ENCODE peak calls at places on chromosomes 16 and 17, in eight cellular contexts. Y is fibroblast of the aortic adventitia, O is RCC 7860, L is psoas muscle, T is activated T-cell treated with anti-CD3 and anti-CD28 coated beads for 24 hours, C is skeletal muscle cell, A is HT-29, J is Caco-2. S is an unnamed sample.

GRCh38 chr17:62724398-62725146 is 83.5 kb downstream of the MARCHF10 start:
- DNase-seq in A (no peak), T (peak), C (no peak), L (no peak), Y (no peak), J (no peak), O (no peak), S (no peak)

GRCh38 chr17:51035436-51035835 is 85.2 kb downstream of the SPAG9 start:
- DNase-seq in J (no peak), L (no peak), C (peak), T (no peak), A (no peak), O (no peak), Y (peak), S (no peak)

GRCh38 chr17:45296833-45297124 is 20.0 kb downstream of the MAP3K14 start:
- DNase-seq in L (no peak), C (no peak), O (no peak), T (no peak), Y (no peak), J (no peak), A (peak), S (no peak)

GRCh38 chr17:2905269-2905668 is 109.0 kb downstream of the RAP1GAP2 start:
- DNase-seq in J (no peak), Y (no peak), T (no peak), O (no peak), C (no peak), L (no peak), A (no peak), S (peak)

GRCh38 chr17:9170822-9171221 is 149.5 kb downstream of the NTN1 start:
- DNase-seq in O (no peak), L (no peak), C (no peak), T (no peak), Y (no peak), A (no peak), J (no peak), S (no peak)

GRCh38 chr16:736936-737481 is 3.8 kb downstream of the CIAO3 start:
- DNase-seq in J (no peak), Y (no peak), T (no peak), L (no peak), A (no peak), C (no peak), O (no peak), S (no peak)

GRCh38 chr17:28807925-28808641 is 34.5 kb downstream of the FAM222B start:
- DNase-seq in O (peak), J (no peak), Y (peak), C (peak), L (no peak), A (peak), T (no peak), S (no peak)

GRCh38 chr17:66836063-66837005 is 1.4 kb downstream of the CACNG5 start:
- DNase-seq in C (no peak), O (no peak), L (no peak), T (no peak), J (no peak), A (no peak), Y (no peak), S (no peak)

GRCh38 chr16:17518441-17518840 is 47.7 kb upstream of the XYLT1 start:
- DNase-seq in C (no peak), A (no peak), Y (peak), L (no peak), T (no peak), J (no peak), O (peak), S (no peak)

GRCh38 chr17:29566473-29567361 is at the start of gene ABHD15:
- DNase-seq in J (peak), A (peak), Y (peak), T (no peak), L (peak), O (peak), C (no peak), S (peak)

GRCh38 chr17:61065263-61065773 is 334.3 kb upstream of the TBX2 start:
- DNase-seq in T (no peak), C (no peak), O (peak), A (no peak), J (peak), L (no peak), Y (peak), S (no peak)

GRCh38 chr17:19657182-19657581 is 8.6 kb downstream of the ALDH3A2 start:
- DNase-seq in O (no peak), A (no peak), L (no peak), Y (no peak), C (no peak), J (no peak), T (no peak), S (no peak)

GRCh38 chr17:65931246-65932149 is 260.4 kb downstream of the CEP112 start:
- DNase-seq in O (no peak), C (peak), A (no peak), T (no peak), L (no peak), J (no peak), Y (peak), S (no peak)

GRCh38 chr16:73878616-73879015 is 418.0 kb upstream of the PSMD7 start:
- DNase-seq in A (peak), L (no peak), T (no peak), J (peak), C (peak), Y (peak), O (peak), S (no peak)

GRCh38 chr17:76139801-76140660 is 1.0 kb downstream of the FOXJ1 start:
- DNase-seq in A (no peak), O (no peak), Y (no peak), T (no peak), L (peak), J (no peak), C (no peak), S (no peak)

GRCh38 chr17:47368262-47368661 is 44.5 kb downstream of the EFCAB13 start:
- DNase-seq in Y (no peak), L (no peak), C (no peak), O (no peak), A (peak), T (no peak), J (no peak), S (no peak)

GRCh38 chr17:83181991-83182619 is 102.7 kb downstream of the METRNL start:
- DNase-seq in T (no peak), A (no peak), C (no peak), Y (no peak), J (no peak), L (no peak), O (no peak), S (peak)

GRCh38 chr17:62826956-62827355 is 18.8 kb upstream of the MARCHF10 start:
- DNase-seq in O (no peak), C (no peak), A (no peak), Y (no peak), T (no peak), L (no peak), J (no peak), S (no peak)

GRCh38 chr17:34015253-34015652 is 239.8 kb upstream of the CCL2 start:
- DNase-seq in L (no peak), A (no peak), C (no peak), J (no peak), Y (no peak), O (no peak), T (no peak), S (no peak)

GRCh38 chr16:31213877-31214704 is at the start of gene TRIM72:
- DNase-seq in T (no peak), O (no peak), C (no peak), J (no peak), Y (no peak), A (no peak), L (peak), S (no peak)

GRCh38 chr16:970766-971581 is at the start of gene LMF1:
- DNase-seq in A (peak), T (peak), L (peak), C (peak), O (peak), J (peak), Y (peak), S (peak)

GRCh38 chr16:79393121-79393520 is 207.4 kb downstream of the MAF start:
- DNase-seq in T (no peak), O (no peak), C (no peak), Y (no peak), A (no peak), L (no peak), J (no peak), S (no peak)